ENCODE peak calls at places on chromosomes 13 and 19, in four cellular contexts. Y, W, O and V are unnamed samples.
A peak's percentile ranks its signal among the peaks of the same experiment; 100 is the strongest.

GRCh38 chr13:101258071-101258470 is 158.2 kb downstream of the NALCN start:
- DNase-seq in W (peak; percentile 66), Y (peak; percentile 3), O (peak; percentile 9), V (no peak)

GRCh38 chr19:8252922-8253589 is 43.9 kb downstream of the CERS4 start:
- DNase-seq in W (peak; percentile 48), O (peak; percentile 67), Y (peak; percentile 88), V (peak; percentile 89)

GRCh38 chr19:10290439-10290875 is 705 bp downstream of the ICAM5 start:
- DNase-seq in O (no peak), W (no peak), Y (no peak), V (no peak)

GRCh38 chr13:19864018-19864338 is 529 bp upstream of the ZMYM5 start:
- DNase-seq in O (no peak), W (no peak), Y (peak; percentile 61), V (peak; percentile 27)

GRCh38 chr13:113058988-113059850 is 46.4 kb upstream of the F7 start:
- DNase-seq in Y (no peak), O (no peak), W (no peak), V (no peak)

GRCh38 chr13:52850396-52851152 is 2.1 kb upstream of the PCDH8 start:
- DNase-seq in Y (no peak), O (peak; percentile 25), W (no peak), V (peak; percentile 81)

GRCh38 chr13:40059540-40060232 is 404.2 kb downstream of the COG6 start:
- DNase-seq in W (peak; percentile 94), Y (no peak), O (no peak), V (no peak)

GRCh38 chr13:27791901-27792392 is 336 bp upstream of the GSX1 start:
- DNase-seq in O (no peak), Y (no peak), W (no peak), V (no peak)

GRCh38 chr13:19597523-19597922 is 35.9 kb upstream of the MPHOSPH8 start:
- DNase-seq in O (no peak), Y (no peak), W (no peak), V (no peak)

GRCh38 chr13:99956473-99957349 is 14.9 kb downstream of the ZIC5 start:
- DNase-seq in Y (no peak), O (peak; percentile 81), W (no peak), V (no peak)

GRCh38 chr13:99217461-99218101 is 16.9 kb downstream of the UBAC2 start:
- DNase-seq in O (no peak), W (no peak), Y (no peak), V (no peak)

GRCh38 chr19:43956827-43957226 is 5.8 kb downstream of the ZNF221 start:
- DNase-seq in O (no peak), W (no peak), Y (no peak), V (no peak)

GRCh38 chr13:31588923-31589322 is 150.4 kb upstream of the RXFP2 start:
- DNase-seq in Y (no peak), O (no peak), W (no peak), V (no peak)

GRCh38 chr13:102680842-102681725 is 13.8 kb downstream of the METTL21C start:
- DNase-seq in W (no peak), O (no peak), Y (no peak), V (no peak)

GRCh38 chr19:29714371-29714952 is 599 bp downstream of the C19orf12 start:
- DNase-seq in O (no peak), Y (peak; percentile 39), W (no peak), V (no peak)

GRCh38 chr13:114112826-114113322 is 19.5 kb downstream of the RASA3 start:
- DNase-seq in O (no peak), W (no peak), Y (no peak), V (no peak)

GRCh38 chr13:91045351-91046034 is 302.0 kb upstream of the MIR17HG start:
- DNase-seq in Y (no peak), W (no peak), O (no peak), V (peak; percentile 71)
- TF ChIP-seq FOXM1 in Y (no peak), W (no peak), O (no peak), V (no peak)

GRCh38 chr19:39444598-39445257 is 654 bp upstream of the SUPT5H start:
- DNase-seq in W (no peak), O (no peak), Y (no peak), V (no peak)
- TF ChIP-seq BHLHE40 in W (no peak), O (no peak), Y (no peak), V (no peak)

GRCh38 chr13:89029062-89029461 is 1357.9 kb downstream of the SLITRK5 start:
- DNase-seq in Y (no peak), W (no peak), O (no peak), V (no peak)
- TF ChIP-seq TARDBP in Y (no peak), W (no peak), O (no peak), V (no peak)

DNA sequence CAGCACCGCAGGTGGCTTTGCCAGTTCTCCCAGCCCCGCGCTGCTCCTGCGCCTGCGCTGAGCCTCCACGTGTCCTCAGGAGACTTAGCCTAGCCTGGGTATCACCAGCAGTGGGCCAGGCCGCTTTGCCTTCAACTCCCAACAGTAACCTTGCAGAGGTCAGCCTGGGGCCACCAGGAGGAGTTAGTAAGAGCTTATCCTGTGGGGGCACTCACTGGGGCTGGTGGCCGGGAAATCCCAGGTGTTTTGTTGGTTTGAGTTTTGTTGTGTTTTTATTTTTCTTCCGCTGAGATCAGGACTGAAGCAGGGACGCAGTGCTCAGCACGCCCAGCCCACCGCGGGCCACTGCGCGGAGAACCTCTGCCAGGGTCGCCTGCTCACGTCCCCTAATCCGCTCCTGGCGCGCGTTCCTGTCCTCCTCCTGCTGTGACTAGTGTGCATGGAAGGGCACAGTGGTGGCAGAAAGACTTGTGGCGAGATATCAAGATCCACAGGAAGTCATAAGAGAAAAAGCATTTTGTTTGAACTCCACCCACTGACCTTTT is 207.4 kb upstream of the RFC3 start:
- DNase-seq in O (peak; percentile 95), Y (peak; percentile 11), W (no peak), V (no peak)
- TF ChIP-seq FOXM1 in O (no peak), Y (no peak), W (no peak), V (no peak)

DNA sequence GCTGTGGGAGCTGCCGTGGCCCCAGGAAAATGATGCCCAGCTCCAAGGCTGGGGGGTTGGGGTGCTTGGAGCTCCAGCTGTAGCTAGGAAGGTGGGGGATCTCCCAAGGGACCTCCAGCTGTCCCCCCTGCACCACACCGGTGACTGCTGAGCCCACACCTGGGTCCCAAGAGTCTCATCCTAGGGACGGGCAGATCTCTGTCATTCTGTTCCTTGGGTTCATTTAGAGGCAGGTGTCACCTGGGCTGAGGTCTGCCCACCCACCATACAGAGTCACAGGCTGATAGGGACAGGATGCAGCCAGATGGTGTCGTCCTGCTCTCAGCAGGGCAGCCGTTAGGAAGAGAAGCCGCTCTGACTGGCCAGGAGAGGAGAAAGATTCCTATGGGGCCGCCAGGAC is 5.3 kb downstream of the F2RL3 start:
- DNase-seq in O (no peak), W (no peak), Y (no peak), V (no peak)
- TF ChIP-seq BHLHE40 in O (no peak), W (no peak), Y (no peak), V (no peak)